ENCODE peak calls at places on chromosomes 12 and 14, in five cellular contexts. T, V, W, A and N are unnamed samples.

GRCh38 chr12:100927825-100928224 is 133.2 kb downstream of the ANO4 start:
- DNase-seq in T (no peak), V (peak), W (no peak), A (peak), N (peak)

GRCh38 chr12:113246478-113247122 is 25.3 kb downstream of the TPCN1 start:
- DNase-seq in T (no peak), V (no peak), W (peak), A (no peak), N (no peak)

GRCh38 chr12:105561981-105562726 is 231.7 kb downstream of the C12orf75 start:
- DNase-seq in T (no peak), V (peak), W (peak), A (peak), N (peak)

GRCh38 chr12:64006211-64006610 is 161.7 kb downstream of the SRGAP1 start:
- DNase-seq in T (no peak), V (peak), W (no peak), A (peak), N (no peak)

GRCh38 chr14:100105357-100106169 is 40.3 kb downstream of the EVL start:
- DNase-seq in T (peak), V (no peak), W (no peak), A (no peak), N (no peak)

GRCh38 chr14:100898935-100899840 is 4.3 kb downstream of the RTL1 start:
- DNase-seq in T (no peak), V (no peak), W (peak), A (peak), N (no peak)

GRCh38 chr12:115349711-115350110 is 665.7 kb upstream of the TBX3 start:
- DNase-seq in T (no peak), V (no peak), W (no peak), A (no peak), N (no peak)

GRCh38 chr12:13222076-13222475 is 25.6 kb downstream of the EMP1 start:
- DNase-seq in T (no peak), V (no peak), W (peak), A (no peak), N (no peak)

GRCh38 chr14:42855159-42855558 is 1248.5 kb downstream of the LRFN5 start:
- DNase-seq in T (no peak), V (no peak), W (no peak), A (no peak), N (no peak)

GRCh38 chr12:70241845-70242244 is 1.4 kb upstream of the CNOT2 start:
- DNase-seq in T (no peak), V (no peak), W (no peak), A (no peak), N (no peak)

GRCh38 chr14:90781876-90782275 is 34.4 kb downstream of the TTC7B start:
- DNase-seq in T (no peak), V (no peak), W (no peak), A (no peak), N (no peak)

GRCh38 chr12:124387510-124387855 is 92.6 kb downstream of the RFLNA start:
- DNase-seq in T (no peak), V (no peak), W (no peak), A (peak), N (peak)

GRCh38 chr14:102481791-102482238 is 27.8 kb downstream of the ANKRD9 start:
- DNase-seq in T (no peak), V (peak), W (no peak), A (no peak), N (no peak)

GRCh38 chr12:120110550-120111501 is 5.7 kb downstream of the RAB35 start:
- DNase-seq in T (peak), V (no peak), W (no peak), A (no peak), N (no peak)

GRCh38 chr14:101840649-101841365 is 79.3 kb downstream of the PPP2R5C start:
- DNase-seq in T (no peak), V (no peak), W (no peak), A (no peak), N (no peak)

GRCh38 chr12:98725481-98726247 is 80.6 kb downstream of the APAF1 start:
- DNase-seq in T (no peak), V (peak), W (peak), A (peak), N (peak)

GRCh38 chr12:68815928-68816800 is 8.2 kb downstream of the MDM2 start:
- DNase-seq in T (no peak), V (no peak), W (no peak), A (no peak), N (no peak)

GRCh38 chr12:114479831-114480230 is 73.9 kb upstream of the TBX5 start:
- DNase-seq in T (no peak), V (peak), W (no peak), A (no peak), N (no peak)

GRCh38 chr12:6927999-6928702 is 392 bp downstream of the ATN1 start:
- DNase-seq in T (no peak), V (no peak), W (no peak), A (no peak), N (peak)

GRCh38 chr12:64916431-64916830 is 92.0 kb downstream of the TBC1D30 start:
- DNase-seq in T (no peak), V (no peak), W (no peak), A (no peak), N (no peak)

GRCh38 chr12:22635812-22636211 is 10.8 kb downstream of the ETNK1 start:
- DNase-seq in T (no peak), V (no peak), W (no peak), A (no peak), N (no peak)

GRCh38 chr12:1351926-1352325 is 242.5 kb downstream of the FBXL14 start:
- DNase-seq in T (no peak), V (peak), W (no peak), A (peak), N (no peak)

GRCh38 chr12:65823481-65824313 is 586 bp upstream of the HMGA2 start:
- DNase-seq in T (no peak), V (peak), W (no peak), A (peak), N (peak)

GRCh38 chr14:85316701-85317100 is 213.2 kb upstream of the FLRT2 start:
- DNase-seq in T (no peak), V (peak), W (no peak), A (no peak), N (no peak)

GRCh38 chr14:71722885-71723284 is 209.3 kb upstream of the RGS6 start:
- DNase-seq in T (no peak), V (no peak), W (no peak), A (no peak), N (no peak)

GRCh38 chr12:49925433-49926194 is 21.9 kb upstream of the FAIM2 start:
- DNase-seq in T (no peak), V (no peak), W (no peak), A (no peak), N (no peak)

GRCh38 chr14:33414041-33414440 is 475.4 kb downstream of the NPAS3 start:
- DNase-seq in T (no peak), V (no peak), W (no peak), A (no peak), N (no peak)

GRCh38 chr12:78402366-78403134 is 462.0 kb upstream of the SYT1 start:
- DNase-seq in T (no peak), V (no peak), W (no peak), A (peak), N (no peak)

GRCh38 chr12:75974323-75975273 is 57.0 kb downstream of the PHLDA1 start:
- DNase-seq in T (no peak), V (no peak), W (no peak), A (peak), N (no peak)

GRCh38 chr14:101808020-101808641 is 46.6 kb downstream of the PPP2R5C start:
- DNase-seq in T (no peak), V (peak), W (no peak), A (no peak), N (peak)

GRCh38 chr14:94612174-94612573 is at the start of gene SERPINA3:
- DNase-seq in T (no peak), V (no peak), W (no peak), A (no peak), N (no peak)

GRCh38 chr14:27553820-27554219 is 956.0 kb upstream of the NOVA1 start:
- DNase-seq in T (no peak), V (no peak), W (no peak), A (no peak), N (peak)

GRCh38 chr14:66008631-66009030 is 477.5 kb upstream of the CCDC196 start:
- DNase-seq in T (no peak), V (no peak), W (no peak), A (no peak), N (no peak)